ENCODE peak calls at places on chromosomes 1 and 21, in six cellular contexts. E, M, Z, H, V and W are unnamed samples.
A peak's percentile ranks its signal among the peaks of the same experiment; 100 is the strongest.

GRCh38 chr1:21511579-21512522 is 2.6 kb downstream of the ALPL start:
- DNase-seq in E (no peak), M (peak; percentile 19), Z (no peak), H (no peak), V (no peak), W (peak; percentile 33)

GRCh38 chr1:150876111-150876434 is 326 bp downstream of the ARNT start:
- DNase-seq in E (peak; percentile 54), M (peak; percentile 43), Z (no peak), H (no peak), V (no peak), W (no peak)

GRCh38 chr1:156104065-156104810 is 10.3 kb upstream of the LMNA start:
- DNase-seq in E (peak; percentile 93), M (peak; percentile 95), Z (peak; percentile 48), H (no peak), V (peak; percentile 69), W (peak; percentile 18)

GRCh38 chr1:221138516-221138915 is 259.3 kb downstream of the HLX start:
- DNase-seq in E (no peak), M (no peak), Z (no peak), H (no peak), V (no peak), W (no peak)

GRCh38 chr1:86155807-86156561 is 588 bp downstream of the COL24A1 start:
- DNase-seq in E (peak; percentile 66), M (no peak), Z (no peak), H (no peak), V (peak; percentile 38), W (no peak)

GRCh38 chr1:188514917-188515316 is 1686.2 kb downstream of the PLA2G4A start:
- DNase-seq in E (no peak), M (no peak), Z (no peak), H (no peak), V (no peak), W (no peak)

GRCh38 chr21:36104306-36105300 is 30.3 kb upstream of the CBR3 start:
- DNase-seq in E (no peak), M (peak; percentile 76), Z (peak; percentile 60), H (peak; percentile 15), V (peak; percentile 72), W (peak; percentile 78)

GRCh38 chr1:221449194-221449593 is 292.7 kb downstream of the DUSP10 start:
- DNase-seq in E (no peak), M (no peak), Z (no peak), H (no peak), V (no peak), W (no peak)

GRCh38 chr1:226643701-226644540 is 95.2 kb downstream of the ITPKB start:
- DNase-seq in E (no peak), M (no peak), Z (no peak), H (no peak), V (no peak), W (no peak)

GRCh38 chr1:92817986-92818764 is 13.7 kb upstream of the RPL5 start:
- DNase-seq in E (no peak), M (peak; percentile 46), Z (peak; percentile 27), H (no peak), V (peak; percentile 55), W (no peak)